ENCODE peak calls at places on chromosomes 5 and 9, in nine cellular contexts. One of them, this sample, is unnamed.

GRCh38 chr9:37908283-37908682 is 4.4 kb upstream of the SLC25A51 start:
- DNase-seq in endodermal cell: no peak
- DNase-seq in A549: no peak
- DNase-seq in type B pancreatic cell: no peak
- DNase-seq in fibroblast of pulmonary artery: peak; percentile 41
- DNase-seq in cardiac muscle cell: peak; percentile 64
- DNase-seq in dorsolateral prefrontal cortex: no peak
- DNase-seq in astrocyte of the spinal cord: no peak
- DNase-seq in PC-3: no peak
- DNase-seq in this sample: no peak

GRCh38 chr5:138603521-138603920 is 28.3 kb upstream of the HSPA9 start:
- DNase-seq in endodermal cell: no peak
- DNase-seq in A549: no peak
- DNase-seq in type B pancreatic cell: no peak
- DNase-seq in fibroblast of pulmonary artery: peak; percentile 56
- DNase-seq in cardiac muscle cell: peak; percentile 53
- DNase-seq in dorsolateral prefrontal cortex: no peak
- DNase-seq in astrocyte of the spinal cord: no peak
- DNase-seq in PC-3: no peak
- DNase-seq in this sample: no peak

GRCh38 chr9:112332977-112333638 is at the start of gene PTBP3:
- DNase-seq in endodermal cell: peak; percentile 89
- DNase-seq in A549: peak; percentile 55
- DNase-seq in type B pancreatic cell: peak; percentile 79
- DNase-seq in fibroblast of pulmonary artery: peak; percentile 68
- DNase-seq in cardiac muscle cell: peak; percentile 81
- DNase-seq in dorsolateral prefrontal cortex: peak; percentile 36
- DNase-seq in astrocyte of the spinal cord: peak; percentile 80
- DNase-seq in PC-3: peak; percentile 67
- DNase-seq in this sample: peak; percentile 34

GRCh38 chr5:61344187-61344944 is 12.3 kb downstream of the ZSWIM6 start:
- DNase-seq in endodermal cell: no peak
- DNase-seq in A549: no peak
- DNase-seq in type B pancreatic cell: no peak
- DNase-seq in fibroblast of pulmonary artery: no peak
- DNase-seq in cardiac muscle cell: peak; percentile 55
- DNase-seq in dorsolateral prefrontal cortex: no peak
- DNase-seq in astrocyte of the spinal cord: no peak
- DNase-seq in PC-3: no peak
- DNase-seq in this sample: no peak

GRCh38 chr9:84212982-84213381 is 127.6 kb downstream of the SLC28A3 start:
- DNase-seq in endodermal cell: no peak
- DNase-seq in A549: no peak
- DNase-seq in type B pancreatic cell: no peak
- DNase-seq in fibroblast of pulmonary artery: no peak
- DNase-seq in cardiac muscle cell: no peak
- DNase-seq in dorsolateral prefrontal cortex: no peak
- DNase-seq in astrocyte of the spinal cord: no peak
- DNase-seq in PC-3: no peak
- DNase-seq in this sample: no peak

GRCh38 chr9:81685763-81686613 is 3.4 kb downstream of the TLE1 start:
- DNase-seq in endodermal cell: no peak
- DNase-seq in A549: no peak
- DNase-seq in type B pancreatic cell: no peak
- DNase-seq in fibroblast of pulmonary artery: peak; percentile 57
- DNase-seq in cardiac muscle cell: peak; percentile 65
- DNase-seq in dorsolateral prefrontal cortex: no peak
- DNase-seq in astrocyte of the spinal cord: peak; percentile 56
- DNase-seq in PC-3: peak; percentile 80
- DNase-seq in this sample: no peak

GRCh38 chr9:2771661-2772060 is 54.4 kb downstream of the KCNV2 start:
- DNase-seq in endodermal cell: no peak
- DNase-seq in A549: no peak
- DNase-seq in type B pancreatic cell: no peak
- DNase-seq in fibroblast of pulmonary artery: no peak
- DNase-seq in cardiac muscle cell: no peak
- DNase-seq in dorsolateral prefrontal cortex: no peak
- DNase-seq in astrocyte of the spinal cord: no peak
- DNase-seq in PC-3: no peak
- DNase-seq in this sample: no peak

GRCh38 chr5:107135391-107135790 is 535.3 kb downstream of the EFNA5 start:
- DNase-seq in endodermal cell: no peak
- DNase-seq in A549: no peak
- DNase-seq in type B pancreatic cell: no peak
- DNase-seq in fibroblast of pulmonary artery: peak; percentile 71
- DNase-seq in cardiac muscle cell: peak; percentile 32
- DNase-seq in dorsolateral prefrontal cortex: no peak
- DNase-seq in astrocyte of the spinal cord: peak; percentile 64
- DNase-seq in PC-3: peak; percentile 58
- DNase-seq in this sample: no peak

GRCh38 chr5:33611882-33612281 is 171.1 kb downstream of the TARS1 start:
- DNase-seq in endodermal cell: no peak
- DNase-seq in A549: no peak
- DNase-seq in type B pancreatic cell: no peak
- DNase-seq in fibroblast of pulmonary artery: peak; percentile 66
- DNase-seq in cardiac muscle cell: peak; percentile 57
- DNase-seq in dorsolateral prefrontal cortex: no peak
- DNase-seq in astrocyte of the spinal cord: peak; percentile 70
- DNase-seq in PC-3: peak; percentile 77
- DNase-seq in this sample: no peak

GRCh38 chr9:106403081-106403480 is 459.9 kb upstream of the ZNF462 start:
- DNase-seq in endodermal cell: no peak
- DNase-seq in A549: no peak
- DNase-seq in type B pancreatic cell: no peak
- DNase-seq in fibroblast of pulmonary artery: peak; percentile 0
- DNase-seq in cardiac muscle cell: no peak
- DNase-seq in dorsolateral prefrontal cortex: no peak
- DNase-seq in astrocyte of the spinal cord: peak; percentile 25
- DNase-seq in PC-3: peak; percentile 76
- DNase-seq in this sample: no peak

GRCh38 chr5:67605730-67606585 is 409.4 kb upstream of the CD180 start:
- DNase-seq in endodermal cell: no peak
- DNase-seq in A549: no peak
- DNase-seq in type B pancreatic cell: no peak
- DNase-seq in fibroblast of pulmonary artery: no peak
- DNase-seq in cardiac muscle cell: no peak
- DNase-seq in dorsolateral prefrontal cortex: no peak
- DNase-seq in astrocyte of the spinal cord: no peak
- DNase-seq in PC-3: no peak
- DNase-seq in this sample: no peak

GRCh38 chr5:120817044-120817985 is 353.2 kb downstream of the PRR16 start:
- DNase-seq in endodermal cell: peak; percentile 66
- DNase-seq in A549: no peak
- DNase-seq in type B pancreatic cell: no peak
- DNase-seq in fibroblast of pulmonary artery: peak; percentile 17
- DNase-seq in cardiac muscle cell: peak; percentile 18
- DNase-seq in dorsolateral prefrontal cortex: no peak
- DNase-seq in astrocyte of the spinal cord: peak; percentile 26
- DNase-seq in PC-3: peak; percentile 41
- DNase-seq in this sample: no peak

GRCh38 chr5:111366388-111366787 is 142.2 kb downstream of the CAMK4 start:
- DNase-seq in endodermal cell: no peak
- DNase-seq in A549: no peak
- DNase-seq in type B pancreatic cell: no peak
- DNase-seq in fibroblast of pulmonary artery: no peak
- DNase-seq in cardiac muscle cell: no peak
- DNase-seq in dorsolateral prefrontal cortex: no peak
- DNase-seq in astrocyte of the spinal cord: no peak
- DNase-seq in PC-3: no peak
- DNase-seq in this sample: no peak

GRCh38 chr5:171989946-171990712 is 16.3 kb downstream of the FBXW11 start:
- DNase-seq in endodermal cell: no peak
- DNase-seq in A549: no peak
- DNase-seq in type B pancreatic cell: no peak
- DNase-seq in fibroblast of pulmonary artery: no peak
- DNase-seq in cardiac muscle cell: peak; percentile 18
- DNase-seq in dorsolateral prefrontal cortex: no peak
- DNase-seq in astrocyte of the spinal cord: no peak
- DNase-seq in PC-3: peak; percentile 49
- DNase-seq in this sample: no peak

GRCh38 chr5:136038635-136039034 is 9.8 kb downstream of the TGFBI start:
- DNase-seq in endodermal cell: no peak
- DNase-seq in A549: no peak
- DNase-seq in type B pancreatic cell: no peak
- DNase-seq in fibroblast of pulmonary artery: peak; percentile 56
- DNase-seq in cardiac muscle cell: peak; percentile 64
- DNase-seq in dorsolateral prefrontal cortex: no peak
- DNase-seq in astrocyte of the spinal cord: no peak
- DNase-seq in PC-3: no peak
- DNase-seq in this sample: no peak

GRCh38 chr5:136040746-136041415 is 12.1 kb downstream of the TGFBI start:
- DNase-seq in endodermal cell: no peak
- DNase-seq in A549: no peak
- DNase-seq in type B pancreatic cell: no peak
- DNase-seq in fibroblast of pulmonary artery: no peak
- DNase-seq in cardiac muscle cell: no peak
- DNase-seq in dorsolateral prefrontal cortex: no peak
- DNase-seq in astrocyte of the spinal cord: no peak
- DNase-seq in PC-3: peak; percentile 66
- DNase-seq in this sample: no peak

GRCh38 chr5:136036293-136036911 is 7.6 kb downstream of the TGFBI start:
- DNase-seq in endodermal cell: peak; percentile 22
- DNase-seq in A549: no peak
- DNase-seq in type B pancreatic cell: no peak
- DNase-seq in fibroblast of pulmonary artery: no peak
- DNase-seq in cardiac muscle cell: no peak
- DNase-seq in dorsolateral prefrontal cortex: no peak
- DNase-seq in astrocyte of the spinal cord: no peak
- DNase-seq in PC-3: no peak
- DNase-seq in this sample: no peak

GRCh38 chr5:136036991-136037705 is 8.4 kb downstream of the TGFBI start:
- DNase-seq in endodermal cell: no peak
- DNase-seq in A549: no peak
- DNase-seq in type B pancreatic cell: no peak
- DNase-seq in fibroblast of pulmonary artery: peak; percentile 66
- DNase-seq in cardiac muscle cell: peak; percentile 62
- DNase-seq in dorsolateral prefrontal cortex: no peak
- DNase-seq in astrocyte of the spinal cord: peak; percentile 91
- DNase-seq in PC-3: peak; percentile 89
- DNase-seq in this sample: no peak

GRCh38 chr5:136039202-136039601 is 10.4 kb downstream of the TGFBI start:
- DNase-seq in endodermal cell: no peak
- DNase-seq in A549: no peak
- DNase-seq in type B pancreatic cell: no peak
- DNase-seq in fibroblast of pulmonary artery: no peak
- DNase-seq in cardiac muscle cell: no peak
- DNase-seq in dorsolateral prefrontal cortex: no peak
- DNase-seq in astrocyte of the spinal cord: no peak
- DNase-seq in PC-3: no peak
- DNase-seq in this sample: no peak
- TF ChIP-seq CTCF in endodermal cell: peak; percentile 24
- TF ChIP-seq CTCF in A549: no peak
- TF ChIP-seq CTCF in type B pancreatic cell: no peak
- TF ChIP-seq CTCF in fibroblast of pulmonary artery: no peak
- TF ChIP-seq CTCF in cardiac muscle cell: no peak
- TF ChIP-seq CTCF in dorsolateral prefrontal cortex: no peak
- TF ChIP-seq CTCF in astrocyte of the spinal cord: no peak
- TF ChIP-seq CTCF in PC-3: no peak
- TF ChIP-seq CTCF in this sample: no peak

GRCh38 chr5:153712946-153713345 is 222.5 kb downstream of the GRIA1 start:
- DNase-seq in endodermal cell: no peak
- DNase-seq in A549: no peak
- DNase-seq in type B pancreatic cell: no peak
- DNase-seq in fibroblast of pulmonary artery: no peak
- DNase-seq in cardiac muscle cell: no peak
- DNase-seq in dorsolateral prefrontal cortex: no peak
- DNase-seq in astrocyte of the spinal cord: no peak
- DNase-seq in PC-3: no peak
- DNase-seq in this sample: no peak
- TF ChIP-seq CTCF in endodermal cell: no peak
- TF ChIP-seq CTCF in A549: no peak
- TF ChIP-seq CTCF in type B pancreatic cell: no peak
- TF ChIP-seq CTCF in fibroblast of pulmonary artery: no peak
- TF ChIP-seq CTCF in cardiac muscle cell: no peak
- TF ChIP-seq CTCF in dorsolateral prefrontal cortex: no peak
- TF ChIP-seq CTCF in astrocyte of the spinal cord: no peak
- TF ChIP-seq CTCF in PC-3: no peak
- TF ChIP-seq CTCF in this sample: no peak

DNA sequence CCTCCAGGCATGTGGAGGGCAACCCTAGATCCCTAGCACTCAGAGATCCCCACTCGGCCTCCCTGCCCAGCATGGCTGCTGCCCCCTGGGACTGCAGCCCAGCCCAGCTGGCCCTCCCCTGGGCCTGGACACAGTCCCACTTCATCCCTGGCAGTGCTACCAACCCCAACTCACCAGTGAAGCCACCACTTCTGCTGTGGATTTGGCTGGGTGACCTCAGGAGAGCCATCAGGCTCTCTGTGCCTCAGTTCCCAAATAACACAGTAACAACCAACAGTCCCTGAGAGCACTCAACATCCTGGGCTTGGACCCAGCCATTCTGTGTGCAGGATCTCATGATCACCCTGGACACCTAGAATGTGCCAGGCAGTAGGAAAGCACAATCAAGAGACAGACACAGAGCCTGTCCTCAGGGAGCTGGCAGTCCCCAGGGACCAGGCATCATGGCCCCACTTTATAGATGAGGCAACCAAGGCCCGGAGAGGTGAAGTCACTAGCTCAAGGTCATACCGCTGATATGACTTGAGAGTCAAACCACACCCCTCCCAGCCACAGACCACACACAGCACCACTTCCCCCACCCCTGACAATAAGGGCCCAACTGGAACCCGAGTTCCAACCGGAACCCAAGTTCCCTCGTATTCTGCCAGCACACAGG is 4.7 kb upstream of the PSMB7 start:
- DNase-seq in endodermal cell: no peak
- DNase-seq in A549: no peak
- DNase-seq in type B pancreatic cell: no peak
- DNase-seq in fibroblast of pulmonary artery: no peak
- DNase-seq in cardiac muscle cell: no peak
- DNase-seq in dorsolateral prefrontal cortex: no peak
- DNase-seq in astrocyte of the spinal cord: no peak
- DNase-seq in PC-3: no peak
- DNase-seq in this sample: no peak
- TF ChIP-seq CTCF in endodermal cell: peak; percentile 34
- TF ChIP-seq CTCF in A549: no peak
- TF ChIP-seq CTCF in type B pancreatic cell: peak; percentile 57
- TF ChIP-seq CTCF in fibroblast of pulmonary artery: no peak
- TF ChIP-seq CTCF in cardiac muscle cell: no peak
- TF ChIP-seq CTCF in dorsolateral prefrontal cortex: no peak
- TF ChIP-seq CTCF in astrocyte of the spinal cord: no peak
- TF ChIP-seq CTCF in PC-3: peak; percentile 15
- TF ChIP-seq CTCF in this sample: no peak

DNA sequence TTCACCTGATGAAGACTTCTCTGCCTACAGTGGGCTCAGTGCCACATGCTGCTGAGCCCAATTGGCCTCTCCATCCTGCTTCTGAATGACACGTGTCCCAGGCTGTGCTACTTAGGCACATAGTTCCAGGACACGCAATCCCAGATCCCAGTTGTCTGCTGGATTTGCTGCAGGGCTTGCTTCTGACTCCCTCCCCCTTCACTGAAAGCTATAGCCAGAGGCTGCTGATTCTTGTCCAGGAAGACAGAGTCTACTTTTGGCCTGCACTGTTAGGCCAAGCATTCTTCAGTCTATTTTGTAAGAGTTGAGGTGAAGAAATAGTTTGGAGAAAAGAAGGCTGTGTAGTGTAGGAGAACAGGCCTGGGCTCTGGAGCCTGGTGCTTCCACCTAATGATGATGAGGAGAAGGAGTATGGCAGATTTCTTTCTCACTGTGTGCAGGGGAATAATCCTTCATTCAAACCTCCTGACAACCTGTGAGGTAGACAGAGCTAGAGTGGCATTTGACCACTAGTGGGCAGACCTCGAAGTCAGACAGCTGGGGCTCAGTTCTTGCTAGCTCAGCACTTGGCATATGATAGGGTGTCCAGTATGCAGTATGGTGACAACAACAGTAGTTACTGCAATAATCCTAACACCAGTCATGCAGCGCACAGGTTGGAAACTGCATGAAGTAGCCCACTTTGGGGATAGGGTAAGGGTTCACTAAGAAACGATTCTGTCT is 19.5 kb upstream of the ASPN start:
- DNase-seq in endodermal cell: peak; percentile 80
- DNase-seq in A549: peak; percentile 43
- DNase-seq in type B pancreatic cell: no peak
- DNase-seq in fibroblast of pulmonary artery: peak; percentile 58
- DNase-seq in cardiac muscle cell: peak; percentile 71
- DNase-seq in dorsolateral prefrontal cortex: no peak
- DNase-seq in astrocyte of the spinal cord: no peak
- DNase-seq in PC-3: peak; percentile 57
- DNase-seq in this sample: no peak
- TF ChIP-seq CTCF in endodermal cell: peak; percentile 85
- TF ChIP-seq CTCF in A549: peak; percentile 54
- TF ChIP-seq CTCF in type B pancreatic cell: peak; percentile 53
- TF ChIP-seq CTCF in fibroblast of pulmonary artery: peak; percentile 59
- TF ChIP-seq CTCF in cardiac muscle cell: peak; percentile 62
- TF ChIP-seq CTCF in dorsolateral prefrontal cortex: no peak
- TF ChIP-seq CTCF in astrocyte of the spinal cord: peak; percentile 44
- TF ChIP-seq CTCF in PC-3: peak; percentile 66
- TF ChIP-seq CTCF in this sample: no peak

This sample was measured in omental fat pad.